ENCODE peak calls at places on chromosomes 6 and 20, in seven cellular contexts. One of them, this sample, is unnamed. For H3K4me1, the result is how much of the 10 kb centered on the place peaks cover.

GRCh38 chr20:1122388-1123315 is 4.2 kb downstream of the PSMF1 start:
- DNase-seq in CD8-positive, alpha-beta T cell: no peak
- DNase-seq in astrocyte: peak
- DNase-seq in PC-3: peak
- DNase-seq in NT2/D1: no peak
- DNase-seq in heart left ventricle: peak
- DNase-seq in effector memory CD4-positive, alpha-beta T cell: no peak
- DNase-seq in this sample: no peak

GRCh38 chr20:45095753-45096371 is 5.1 kb downstream of the KCNS1 start:
- DNase-seq in NT2/D1: peak
- DNase-seq in effector memory CD4-positive, alpha-beta T cell: peak
- DNase-seq in CD8-positive, alpha-beta T cell: peak
- DNase-seq in heart left ventricle: peak
- DNase-seq in PC-3: peak
- DNase-seq in astrocyte: no peak
- DNase-seq in this sample: no peak

GRCh38 chr20:58524814-58525213 is 9.6 kb upstream of the APCDD1L start:
- DNase-seq in astrocyte: peak
- DNase-seq in CD8-positive, alpha-beta T cell: no peak
- DNase-seq in effector memory CD4-positive, alpha-beta T cell: no peak
- DNase-seq in heart left ventricle: no peak
- DNase-seq in NT2/D1: no peak
- DNase-seq in PC-3: peak
- DNase-seq in this sample: no peak

GRCh38 chr20:62485701-62486089 is 9.9 kb upstream of the GATA5 start:
- DNase-seq in heart left ventricle: no peak
- DNase-seq in astrocyte: no peak
- DNase-seq in PC-3: no peak
- DNase-seq in CD8-positive, alpha-beta T cell: no peak
- DNase-seq in NT2/D1: no peak
- DNase-seq in effector memory CD4-positive, alpha-beta T cell: no peak
- DNase-seq in this sample: no peak

GRCh38 chr6:147738089-147738488 is 229.6 kb downstream of the SAMD5 start:
- DNase-seq in CD8-positive, alpha-beta T cell: no peak
- DNase-seq in astrocyte: no peak
- DNase-seq in PC-3: no peak
- DNase-seq in effector memory CD4-positive, alpha-beta T cell: no peak
- DNase-seq in heart left ventricle: no peak
- DNase-seq in NT2/D1: no peak
- DNase-seq in this sample: no peak

GRCh38 chr6:77292564-77293546 is 170.4 kb downstream of the HTR1B start:
- DNase-seq in NT2/D1: peak
- DNase-seq in CD8-positive, alpha-beta T cell: no peak
- DNase-seq in PC-3: peak
- DNase-seq in effector memory CD4-positive, alpha-beta T cell: no peak
- DNase-seq in heart left ventricle: no peak
- DNase-seq in astrocyte: peak
- DNase-seq in this sample: no peak

GRCh38 chr20:39117486-39117885 is 155.3 kb downstream of the DHX35 start:
- DNase-seq in heart left ventricle: no peak
- DNase-seq in NT2/D1: no peak
- DNase-seq in CD8-positive, alpha-beta T cell: no peak
- DNase-seq in effector memory CD4-positive, alpha-beta T cell: no peak
- DNase-seq in astrocyte: peak
- DNase-seq in PC-3: peak
- DNase-seq in this sample: no peak

GRCh38 chr6:42564496-42564890 is 664 bp downstream of the UBR2 start:
- DNase-seq in NT2/D1: no peak
- DNase-seq in PC-3: peak
- DNase-seq in astrocyte: no peak
- DNase-seq in heart left ventricle: no peak
- DNase-seq in effector memory CD4-positive, alpha-beta T cell: no peak
- DNase-seq in CD8-positive, alpha-beta T cell: no peak
- DNase-seq in this sample: no peak

GRCh38 chr6:166739655-166740318 is 112.7 kb upstream of the RPS6KA2 start:
- DNase-seq in astrocyte: no peak
- DNase-seq in PC-3: peak
- DNase-seq in effector memory CD4-positive, alpha-beta T cell: no peak
- DNase-seq in heart left ventricle: no peak
- DNase-seq in NT2/D1: no peak
- DNase-seq in CD8-positive, alpha-beta T cell: no peak
- DNase-seq in this sample: no peak

GRCh38 chr6:138682722-138683521 is 90.6 kb upstream of the CCDC28A start:
- DNase-seq in heart left ventricle: no peak
- DNase-seq in astrocyte: peak
- DNase-seq in effector memory CD4-positive, alpha-beta T cell: no peak
- DNase-seq in CD8-positive, alpha-beta T cell: no peak
- DNase-seq in PC-3: peak
- DNase-seq in NT2/D1: no peak
- DNase-seq in this sample: no peak

GRCh38 chr6:168935628-168936010 is 318.0 kb downstream of the THBS2 start:
- DNase-seq in NT2/D1: no peak
- DNase-seq in effector memory CD4-positive, alpha-beta T cell: no peak
- DNase-seq in CD8-positive, alpha-beta T cell: no peak
- DNase-seq in PC-3: no peak
- DNase-seq in astrocyte: no peak
- DNase-seq in heart left ventricle: no peak
- DNase-seq in this sample: no peak

GRCh38 chr20:1764136-1765033 is 106.8 kb upstream of the SIRPG start:
- DNase-seq in PC-3: peak
- DNase-seq in NT2/D1: peak
- DNase-seq in CD8-positive, alpha-beta T cell: peak
- DNase-seq in astrocyte: peak
- DNase-seq in effector memory CD4-positive, alpha-beta T cell: peak
- DNase-seq in heart left ventricle: peak
- DNase-seq in this sample: peak

GRCh38 chr20:56222201-56222600 is 26.3 kb upstream of the MC3R start:
- DNase-seq in astrocyte: no peak
- DNase-seq in effector memory CD4-positive, alpha-beta T cell: no peak
- DNase-seq in heart left ventricle: no peak
- DNase-seq in NT2/D1: no peak
- DNase-seq in CD8-positive, alpha-beta T cell: no peak
- DNase-seq in PC-3: peak
- DNase-seq in this sample: no peak

GRCh38 chr20:34397096-34397495 is 34.0 kb downstream of the ITCH start:
- DNase-seq in PC-3: no peak
- DNase-seq in NT2/D1: no peak
- DNase-seq in CD8-positive, alpha-beta T cell: no peak
- DNase-seq in effector memory CD4-positive, alpha-beta T cell: no peak
- DNase-seq in astrocyte: no peak
- DNase-seq in heart left ventricle: no peak
- DNase-seq in this sample: no peak

GRCh38 chr6:146719387-146719786 is 120.6 kb downstream of the ADGB start:
- DNase-seq in effector memory CD4-positive, alpha-beta T cell: no peak
- DNase-seq in heart left ventricle: no peak
- DNase-seq in astrocyte: no peak
- DNase-seq in NT2/D1: no peak
- DNase-seq in CD8-positive, alpha-beta T cell: no peak
- DNase-seq in PC-3: no peak
- DNase-seq in this sample: no peak

GRCh38 chr6:162005375-162005774 is 722.2 kb downstream of the PRKN start:
- DNase-seq in heart left ventricle: no peak
- DNase-seq in PC-3: no peak
- DNase-seq in NT2/D1: no peak
- DNase-seq in astrocyte: no peak
- DNase-seq in effector memory CD4-positive, alpha-beta T cell: no peak
- DNase-seq in CD8-positive, alpha-beta T cell: no peak
- DNase-seq in this sample: no peak

GRCh38 chr20:38880952-38881735 is 45.1 kb upstream of the FAM83D start:
- DNase-seq in CD8-positive, alpha-beta T cell: no peak
- DNase-seq in NT2/D1: no peak
- DNase-seq in effector memory CD4-positive, alpha-beta T cell: no peak
- DNase-seq in astrocyte: no peak
- DNase-seq in PC-3: no peak
- DNase-seq in heart left ventricle: no peak
- DNase-seq in this sample: no peak

GRCh38 chr6:89518352-89519055 is 85.6 kb downstream of the ANKRD6 start:
- DNase-seq in astrocyte: no peak
- DNase-seq in NT2/D1: no peak
- DNase-seq in effector memory CD4-positive, alpha-beta T cell: no peak
- DNase-seq in CD8-positive, alpha-beta T cell: no peak
- DNase-seq in PC-3: no peak
- DNase-seq in heart left ventricle: no peak
- DNase-seq in this sample: no peak

GRCh38 chr20:45461225-45461624 is 8.3 kb upstream of the WFDC2 start:
- DNase-seq in NT2/D1: no peak
- DNase-seq in effector memory CD4-positive, alpha-beta T cell: no peak
- DNase-seq in CD8-positive, alpha-beta T cell: no peak
- DNase-seq in astrocyte: no peak
- DNase-seq in PC-3: no peak
- DNase-seq in heart left ventricle: no peak
- DNase-seq in this sample: no peak

GRCh38 chr6:48962041-48962440 is 501.0 kb downstream of the MMUT start:
- DNase-seq in PC-3: no peak
- DNase-seq in effector memory CD4-positive, alpha-beta T cell: no peak
- DNase-seq in heart left ventricle: no peak
- DNase-seq in CD8-positive, alpha-beta T cell: no peak
- DNase-seq in astrocyte: no peak
- DNase-seq in NT2/D1: no peak
- DNase-seq in this sample: no peak

GRCh38 chr20:58891686-58892125 is 39.2 kb downstream of the GNAS start:
- DNase-seq in effector memory CD4-positive, alpha-beta T cell: peak
- DNase-seq in CD8-positive, alpha-beta T cell: no peak
- DNase-seq in NT2/D1: no peak
- DNase-seq in heart left ventricle: no peak
- DNase-seq in astrocyte: peak
- DNase-seq in PC-3: peak
- DNase-seq in this sample: no peak

GRCh38 chr20:36483919-36484808 is 57.2 kb upstream of the MYL9 start:
- DNase-seq in heart left ventricle: no peak
- DNase-seq in effector memory CD4-positive, alpha-beta T cell: no peak
- DNase-seq in PC-3: peak
- DNase-seq in NT2/D1: no peak
- DNase-seq in CD8-positive, alpha-beta T cell: no peak
- DNase-seq in astrocyte: no peak
- DNase-seq in this sample: no peak

GRCh38 chr6:75285156-75285639 is 606 bp upstream of the TMEM30A start:
- DNase-seq in heart left ventricle: no peak
- DNase-seq in astrocyte: no peak
- DNase-seq in PC-3: no peak
- DNase-seq in effector memory CD4-positive, alpha-beta T cell: no peak
- DNase-seq in NT2/D1: no peak
- DNase-seq in CD8-positive, alpha-beta T cell: no peak
- DNase-seq in this sample: no peak

DNA sequence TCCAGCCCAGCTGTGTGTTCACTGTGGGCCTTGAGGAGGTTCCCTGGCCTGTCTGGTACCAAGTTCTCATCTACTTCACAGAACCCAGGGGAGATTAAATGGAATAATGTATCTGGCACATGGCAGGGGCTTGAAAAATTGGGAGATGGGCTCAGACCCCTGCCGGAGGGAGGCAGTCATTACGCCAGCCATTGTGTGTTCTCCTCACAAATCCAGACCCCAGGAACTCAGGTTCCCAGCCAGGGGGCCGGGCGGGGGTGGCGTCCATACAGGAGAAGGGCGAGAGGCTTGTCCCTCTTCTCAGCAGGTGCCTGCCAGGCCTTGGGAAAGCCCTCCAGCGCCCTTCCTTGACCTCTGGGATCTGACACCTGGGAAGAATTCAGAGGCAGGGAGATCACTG is 8.1 kb downstream of the NOL4L start:
- DNase-seq in astrocyte: no peak
- DNase-seq in PC-3: no peak
- DNase-seq in effector memory CD4-positive, alpha-beta T cell: no peak
- DNase-seq in NT2/D1: no peak
- DNase-seq in CD8-positive, alpha-beta T cell: no peak
- DNase-seq in heart left ventricle: no peak
- DNase-seq in this sample: no peak
- H3K4me1 ChIP-seq in astrocyte: under half
- H3K4me1 ChIP-seq in PC-3: under half
- H3K4me1 ChIP-seq in effector memory CD4-positive, alpha-beta T cell: half or more
- H3K4me1 ChIP-seq in NT2/D1: under half
- H3K4me1 ChIP-seq in CD8-positive, alpha-beta T cell: half or more
- H3K4me1 ChIP-seq in heart left ventricle: under half
- H3K4me1 ChIP-seq in this sample: under half

DNA sequence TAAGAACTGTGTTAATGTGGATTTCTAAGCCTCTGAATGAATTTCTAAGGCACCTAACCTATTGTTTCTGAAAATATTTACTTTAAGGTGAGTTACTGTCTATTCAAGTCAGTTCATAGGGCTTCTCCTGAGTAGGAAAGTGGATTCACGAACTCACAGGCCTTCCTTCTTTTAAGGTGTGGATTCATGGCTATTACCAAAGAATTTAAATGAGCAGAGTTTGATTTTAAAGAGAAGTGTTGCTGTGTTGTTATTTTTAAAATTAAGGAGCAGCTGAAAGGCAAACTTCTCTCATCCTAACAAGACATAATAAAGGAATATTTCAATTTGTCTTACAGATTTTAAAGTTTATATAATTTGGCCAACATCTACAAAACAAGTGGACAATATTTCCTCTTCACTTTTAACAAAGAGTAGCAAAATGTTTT is 436 bp upstream of the TSPYL4 start:
- DNase-seq in astrocyte: no peak
- DNase-seq in PC-3: no peak
- DNase-seq in CD8-positive, alpha-beta T cell: no peak
- DNase-seq in effector memory CD4-positive, alpha-beta T cell: no peak
- DNase-seq in heart left ventricle: no peak
- DNase-seq in NT2/D1: no peak
- DNase-seq in this sample: no peak
- H3K4me1 ChIP-seq in astrocyte: under half
- H3K4me1 ChIP-seq in PC-3: under half
- H3K4me1 ChIP-seq in CD8-positive, alpha-beta T cell: under half
- H3K4me1 ChIP-seq in effector memory CD4-positive, alpha-beta T cell: under half
- H3K4me1 ChIP-seq in heart left ventricle: half or more
- H3K4me1 ChIP-seq in NT2/D1: under half
- H3K4me1 ChIP-seq in this sample: under half

GRCh38 chr6:130824978-130825694 is 2.1 kb upstream of the SMLR1 start:
- DNase-seq in CD8-positive, alpha-beta T cell: no peak
- DNase-seq in heart left ventricle: no peak
- DNase-seq in NT2/D1: no peak
- DNase-seq in PC-3: no peak
- DNase-seq in effector memory CD4-positive, alpha-beta T cell: no peak
- DNase-seq in astrocyte: no peak
- DNase-seq in this sample: no peak
- H3K4me1 ChIP-seq in CD8-positive, alpha-beta T cell: under half
- H3K4me1 ChIP-seq in heart left ventricle: under half
- H3K4me1 ChIP-seq in NT2/D1: under half
- H3K4me1 ChIP-seq in PC-3: under half
- H3K4me1 ChIP-seq in effector memory CD4-positive, alpha-beta T cell: under half
- H3K4me1 ChIP-seq in astrocyte: under half
- H3K4me1 ChIP-seq in this sample: under half

GRCh38 chr6:107537559-107537958 is 47.6 kb downstream of the SOBP start:
- DNase-seq in effector memory CD4-positive, alpha-beta T cell: no peak
- DNase-seq in astrocyte: no peak
- DNase-seq in heart left ventricle: no peak
- DNase-seq in PC-3: no peak
- DNase-seq in NT2/D1: no peak
- DNase-seq in CD8-positive, alpha-beta T cell: no peak
- DNase-seq in this sample: no peak
- H3K4me1 ChIP-seq in effector memory CD4-positive, alpha-beta T cell: under half
- H3K4me1 ChIP-seq in astrocyte: under half
- H3K4me1 ChIP-seq in heart left ventricle: under half
- H3K4me1 ChIP-seq in PC-3: under half
- H3K4me1 ChIP-seq in NT2/D1: under half
- H3K4me1 ChIP-seq in CD8-positive, alpha-beta T cell: under half
- H3K4me1 ChIP-seq in this sample: under half

GRCh38 chr6:40450483-40450882 is 136.7 kb downstream of the LRFN2 start:
- DNase-seq in CD8-positive, alpha-beta T cell: no peak
- DNase-seq in PC-3: no peak
- DNase-seq in heart left ventricle: no peak
- DNase-seq in NT2/D1: no peak
- DNase-seq in astrocyte: no peak
- DNase-seq in effector memory CD4-positive, alpha-beta T cell: no peak
- DNase-seq in this sample: no peak
- H3K4me1 ChIP-seq in CD8-positive, alpha-beta T cell: under half
- H3K4me1 ChIP-seq in PC-3: under half
- H3K4me1 ChIP-seq in heart left ventricle: under half
- H3K4me1 ChIP-seq in NT2/D1: under half
- H3K4me1 ChIP-seq in astrocyte: under half
- H3K4me1 ChIP-seq in effector memory CD4-positive, alpha-beta T cell: under half
- H3K4me1 ChIP-seq in this sample: under half

GRCh38 chr6:84549912-84550311 is 214.5 kb downstream of the TBX18 start:
- DNase-seq in astrocyte: no peak
- DNase-seq in PC-3: peak
- DNase-seq in effector memory CD4-positive, alpha-beta T cell: no peak
- DNase-seq in NT2/D1: no peak
- DNase-seq in heart left ventricle: no peak
- DNase-seq in CD8-positive, alpha-beta T cell: no peak
- DNase-seq in this sample: no peak
- H3K4me1 ChIP-seq in astrocyte: under half
- H3K4me1 ChIP-seq in PC-3: under half
- H3K4me1 ChIP-seq in effector memory CD4-positive, alpha-beta T cell: under half
- H3K4me1 ChIP-seq in NT2/D1: under half
- H3K4me1 ChIP-seq in heart left ventricle: under half
- H3K4me1 ChIP-seq in CD8-positive, alpha-beta T cell: under half
- H3K4me1 ChIP-seq in this sample: under half